ENCODE peak calls at places on chromosome 10, in eight cellular contexts. Q, R, K, X, W, L, N and G are unnamed samples.

GRCh38 chr10:101561068-101561915 is 26.8 kb downstream of the POLL start:
- DNase-seq in Q (no peak), K (no peak), R (no peak), X (no peak), W (no peak), L (peak), N (no peak), G (no peak)

GRCh38 chr10:314871-315270 is 179.6 kb downstream of the ZMYND11 start:
- DNase-seq in W (no peak), K (no peak), Q (no peak), L (no peak), N (no peak), X (peak), R (no peak), G (no peak)

GRCh38 chr10:103501186-103501585 is 7.7 kb downstream of the NEURL1 start:
- DNase-seq in Q (no peak), W (no peak), K (no peak), N (no peak), X (no peak), R (no peak), L (no peak), G (peak)

GRCh38 chr10:19168584-19168983 is 120.0 kb downstream of the MALRD1 start:
- DNase-seq in X (peak), L (no peak), W (no peak), Q (no peak), N (no peak), R (no peak), K (no peak), G (no peak)

GRCh38 chr10:108544500-108545120 is 1378.7 kb downstream of the XPNPEP1 start:
- DNase-seq in N (peak), R (peak), K (peak), X (peak), L (peak), W (no peak), Q (peak), G (peak)

GRCh38 chr10:17214486-17214885 is 13.0 kb upstream of the TRDMT1 start:
- DNase-seq in R (no peak), L (no peak), X (peak), Q (no peak), N (peak), K (no peak), W (no peak), G (no peak)

GRCh38 chr10:88456730-88457129 is 126.4 kb downstream of the RNLS start:
- DNase-seq in Q (no peak), K (no peak), N (peak), L (no peak), R (no peak), W (no peak), X (peak), G (no peak)

GRCh38 chr10:76544789-76545188 is 1092.8 kb downstream of the KCNMA1 start:
- DNase-seq in L (no peak), Q (no peak), W (no peak), N (no peak), X (no peak), K (no peak), R (no peak), G (no peak)

GRCh38 chr10:72337039-72337629 is 17.6 kb downstream of the DNAJB12 start:
- DNase-seq in R (peak), K (peak), Q (no peak), N (peak), L (peak), X (peak), W (no peak), G (peak)

GRCh38 chr10:35195361-35196306 is 69.0 kb downstream of the CREM start:
- DNase-seq in N (peak), W (peak), X (peak), K (peak), L (no peak), Q (peak), R (peak), G (no peak)

GRCh38 chr10:11245095-11245479 is 227.4 kb downstream of the CELF2 start:
- DNase-seq in K (no peak), Q (no peak), L (no peak), X (no peak), N (no peak), W (no peak), R (no peak), G (no peak)

GRCh38 chr10:52287853-52288252 is 26.2 kb upstream of the DKK1 start:
- DNase-seq in Q (no peak), L (no peak), W (no peak), K (no peak), N (no peak), R (no peak), X (no peak), G (no peak)

GRCh38 chr10:86402283-86402931 is 35.8 kb upstream of the GRID1 start:
- DNase-seq in Q (no peak), X (no peak), R (no peak), L (no peak), W (no peak), N (peak), K (no peak), G (no peak)

GRCh38 chr10:65544756-65545155 is 1381.1 kb upstream of the LRRTM3 start:
- DNase-seq in X (no peak), N (no peak), L (no peak), W (no peak), R (no peak), K (no peak), Q (no peak), G (no peak)

GRCh38 chr10:95877881-95878280 is 29.9 kb upstream of the CC2D2B start:
- DNase-seq in Q (no peak), K (no peak), R (no peak), N (no peak), L (no peak), X (no peak), W (no peak), G (no peak)

GRCh38 chr10:132186488-132187413 is at the start of gene DPYSL4:
- DNase-seq in N (peak), W (no peak), Q (peak), X (no peak), K (no peak), R (no peak), L (no peak), G (no peak)

GRCh38 chr10:101397140-101397539 is 43.2 kb downstream of the BTRC start:
- DNase-seq in K (no peak), Q (peak), R (no peak), X (peak), N (peak), W (no peak), L (no peak), G (no peak)

GRCh38 chr10:113347508-113347907 is 205.3 kb upstream of the HABP2 start:
- DNase-seq in X (no peak), R (peak), K (no peak), Q (no peak), W (no peak), L (no peak), N (no peak), G (no peak)

GRCh38 chr10:21497177-21497807 is 28.2 kb downstream of the SKIDA1 start:
- DNase-seq in W (no peak), R (peak), N (peak), K (peak), X (peak), Q (peak), L (peak), G (peak)

GRCh38 chr10:72257051-72257892 is 16.5 kb upstream of the DDIT4 start:
- DNase-seq in Q (peak), X (peak), W (no peak), N (peak), K (no peak), R (peak), L (no peak), G (no peak)

GRCh38 chr10:71623098-71623985 is 96.2 kb downstream of the C10orf105 start:
- DNase-seq in R (no peak), L (no peak), K (peak), X (peak), W (no peak), Q (peak), N (peak), G (no peak)

GRCh38 chr10:78814430-78814806 is 254.3 kb upstream of the ZMIZ1 start:
- DNase-seq in X (no peak), Q (no peak), W (no peak), K (no peak), R (no peak), L (no peak), N (no peak), G (no peak)

GRCh38 chr10:68082815-68083395 is 7.8 kb upstream of the HERC4 start:
- DNase-seq in L (no peak), W (no peak), R (no peak), X (peak), K (no peak), N (peak), Q (no peak), G (no peak)

GRCh38 chr10:97940534-97940933 is 89.9 kb downstream of the CRTAC1 start:
- DNase-seq in Q (no peak), K (no peak), N (no peak), L (no peak), R (no peak), W (no peak), X (no peak), G (no peak)

GRCh38 chr10:97937928-97938327 is 88.3 kb downstream of the GOLGA7B start:
- DNase-seq in X (no peak), K (no peak), W (no peak), L (no peak), Q (no peak), R (no peak), N (no peak), G (no peak)

GRCh38 chr10:97944772-97945171 is 85.6 kb downstream of the CRTAC1 start:
- DNase-seq in L (no peak), W (no peak), N (no peak), K (no peak), R (no peak), X (no peak), Q (no peak), G (no peak)

GRCh38 chr10:97939446-97939990 is 89.9 kb downstream of the GOLGA7B start:
- DNase-seq in K (no peak), N (no peak), X (no peak), Q (no peak), R (no peak), W (no peak), L (no peak), G (no peak)

DNA sequence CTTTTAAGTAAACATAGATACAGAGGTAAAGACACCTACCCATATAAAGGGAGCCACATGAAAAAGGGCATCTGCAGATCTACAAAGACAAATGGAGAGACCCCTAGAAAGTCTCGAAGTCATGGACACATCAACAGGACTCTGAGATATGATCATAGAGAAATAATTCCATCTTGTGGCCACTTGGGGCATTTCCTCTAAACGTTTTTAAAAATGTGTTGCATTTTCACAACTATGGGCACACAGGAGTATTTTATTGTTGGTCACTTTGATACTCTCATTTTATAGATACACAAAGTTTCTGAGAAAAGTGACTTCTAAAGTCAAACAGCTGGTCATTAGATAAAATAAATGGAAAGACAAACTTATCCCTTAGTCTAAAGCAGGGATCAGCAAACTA is 87.1 kb downstream of the CRTAC1 start:
- DNase-seq in X (no peak), R (no peak), L (no peak), K (no peak), N (no peak), Q (no peak), W (no peak), G (no peak)
- TF ChIP-seq CTCF in X (no peak), R (no peak), L (no peak), K (peak), N (no peak), Q (no peak), W (no peak), G (no peak)

GRCh38 chr10:60316029-60316428 is 73.6 kb downstream of the ANK3 start:
- DNase-seq in K (no peak), R (no peak), Q (no peak), W (no peak), X (no peak), L (no peak), N (no peak), G (no peak)
- TF ChIP-seq CTCF in K (no peak), R (no peak), Q (no peak), W (no peak), X (no peak), L (no peak), N (no peak), G (no peak)

GRCh38 chr10:30093303-30093967 is 34.0 kb upstream of the JCAD start:
- DNase-seq in N (no peak), K (no peak), L (no peak), Q (no peak), R (no peak), W (no peak), X (no peak), G (no peak)

GRCh38 chr10:30091136-30091535 is 31.8 kb upstream of the JCAD start:
- DNase-seq in K (no peak), L (no peak), Q (no peak), R (no peak), N (no peak), X (no peak), W (no peak), G (no peak)

GRCh38 chr10:30094601-30095000 is 35.2 kb upstream of the JCAD start:
- DNase-seq in N (no peak), X (no peak), L (no peak), W (no peak), K (no peak), Q (no peak), R (no peak), G (no peak)

GRCh38 chr10:30095811-30096422 is 36.5 kb upstream of the JCAD start:
- DNase-seq in W (no peak), X (no peak), R (no peak), K (no peak), L (no peak), Q (no peak), N (no peak), G (no peak)

GRCh38 chr10:30092151-30092790 is 32.9 kb upstream of the JCAD start:
- DNase-seq in R (no peak), Q (no peak), L (no peak), X (peak), W (peak), K (no peak), N (peak), G (no peak)
- TF ChIP-seq CTCF in R (no peak), Q (no peak), L (no peak), X (no peak), W (no peak), K (no peak), N (no peak), G (no peak)

DNA sequence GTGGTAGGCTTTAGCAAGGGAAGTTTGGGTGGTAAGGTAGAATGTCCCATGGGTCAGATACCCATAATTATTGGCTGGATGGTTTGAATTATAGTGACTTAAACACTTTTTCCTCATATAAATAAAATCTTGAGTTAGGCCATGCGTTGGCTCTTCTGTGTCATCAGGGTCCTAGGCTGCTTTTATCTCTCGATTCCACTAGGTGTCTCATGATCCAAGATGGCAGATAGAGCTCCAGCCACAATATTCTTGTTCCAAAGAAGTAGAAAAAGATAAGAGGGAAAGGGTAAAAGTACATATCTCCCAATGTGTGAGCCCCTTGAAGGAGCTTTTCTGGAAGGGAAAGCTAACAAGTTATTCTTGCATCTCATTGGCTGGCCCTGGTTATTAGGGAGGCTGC is 144.7 kb downstream of the GRK5 start:
- DNase-seq in R (no peak), K (no peak), W (no peak), L (no peak), N (no peak), X (no peak), Q (no peak), G (no peak)
- TF ChIP-seq CTCF in R (no peak), K (no peak), W (no peak), L (no peak), N (no peak), X (no peak), Q (no peak), G (no peak)

GRCh38 chr10:93069245-93069561 is 4.5 kb upstream of the CYP26A1 start:
- DNase-seq in N (no peak), W (no peak), L (no peak), R (no peak), K (no peak), X (no peak), Q (no peak), G (no peak)

GRCh38 chr10:93070378-93071176 is 3.1 kb upstream of the CYP26A1 start:
- DNase-seq in K (no peak), W (no peak), L (no peak), N (no peak), X (no peak), R (no peak), Q (peak), G (no peak)

GRCh38 chr10:93067443-93068365 is 6.0 kb upstream of the CYP26A1 start:
- DNase-seq in R (no peak), X (no peak), W (no peak), L (no peak), Q (peak), K (no peak), N (no peak), G (no peak)

GRCh38 chr10:93066544-93066913 is 5.9 kb downstream of the CYP26C1 start:
- DNase-seq in N (no peak), R (no peak), Q (peak), L (no peak), K (no peak), X (no peak), W (no peak), G (no peak)

GRCh38 chr10:93068411-93069244 is 5.1 kb upstream of the CYP26A1 start:
- DNase-seq in N (peak), K (no peak), L (no peak), X (peak), Q (peak), R (no peak), W (no peak), G (no peak)
- TF ChIP-seq CTCF in N (no peak), K (no peak), L (no peak), X (peak), Q (no peak), R (no peak), W (no peak), G (no peak)

GRCh38 chr10:14244801-14245211 is 85.9 kb downstream of the FRMD4A start:
- DNase-seq in R (no peak), N (no peak), Q (no peak), K (no peak), X (peak), L (no peak), W (no peak), G (no peak)

GRCh38 chr10:14241196-14241595 is 89.5 kb downstream of the FRMD4A start:
- DNase-seq in N (no peak), Q (no peak), W (no peak), R (no peak), X (no peak), K (no peak), L (no peak), G (no peak)

GRCh38 chr10:14247650-14248258 is 83.0 kb downstream of the FRMD4A start:
- DNase-seq in Q (no peak), N (peak), X (no peak), L (no peak), R (peak), W (no peak), K (no peak), G (no peak)

GRCh38 chr10:14240253-14241189 is 90.2 kb downstream of the FRMD4A start:
- DNase-seq in K (no peak), N (no peak), W (no peak), R (no peak), Q (no peak), L (no peak), X (no peak), G (no peak)

DNA sequence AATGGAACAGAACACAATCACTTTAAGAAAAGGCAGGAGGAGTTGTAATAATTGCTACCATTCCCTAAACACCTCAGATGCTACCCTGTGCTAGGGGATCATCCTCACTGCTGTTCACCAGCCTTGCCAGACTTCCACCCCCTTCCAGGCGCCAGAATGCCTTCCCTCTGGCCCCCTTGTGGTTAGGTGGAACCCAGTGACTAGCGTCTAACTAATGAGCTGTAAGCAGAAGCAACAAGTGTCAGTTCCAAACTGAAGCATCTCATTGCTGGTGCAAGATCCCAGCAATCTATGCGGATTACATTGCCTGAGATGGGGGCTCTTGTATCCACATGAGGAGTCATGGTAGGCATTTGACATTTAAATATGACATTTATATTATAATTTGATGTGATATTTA is 86.6 kb downstream of the FRMD4A start:
- DNase-seq in K (no peak), N (no peak), Q (no peak), R (no peak), X (no peak), W (no peak), L (no peak), G (no peak)
- TF ChIP-seq CTCF in K (peak), N (no peak), Q (no peak), R (no peak), X (peak), W (no peak), L (no peak), G (no peak)

DNA sequence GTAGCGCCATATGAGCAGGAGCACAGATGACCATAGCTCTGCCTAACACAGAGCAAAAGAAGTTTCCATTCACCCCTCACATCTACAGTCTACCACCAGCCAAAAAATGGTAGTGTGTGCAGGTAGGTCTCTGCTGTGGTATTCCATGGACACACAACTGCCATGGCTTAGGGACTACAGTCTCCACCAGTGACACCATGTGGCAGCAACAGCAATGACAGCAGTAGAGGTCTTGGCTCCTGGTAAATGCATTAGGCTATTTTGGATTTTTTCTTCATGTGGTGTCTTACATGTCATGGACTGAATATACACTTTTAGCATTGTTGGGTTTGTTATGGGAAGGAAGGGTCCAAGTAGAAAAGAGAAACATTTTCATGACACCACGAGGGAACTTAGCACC is 70.1 kb upstream of the CABCOCO1 start:
- DNase-seq in N (peak), R (no peak), K (no peak), Q (no peak), X (peak), L (no peak), W (no peak), G (no peak)
- TF ChIP-seq CTCF in N (peak), R (no peak), K (peak), Q (no peak), X (peak), L (no peak), W (peak), G (no peak)

GRCh38 chr10:70540089-70540788 is 61.7 kb downstream of the PALD1 start:
- DNase-seq in N (peak), L (no peak), W (no peak), R (no peak), K (peak), Q (peak), X (peak), G (no peak)
- TF ChIP-seq CTCF in N (peak), L (peak), W (peak), R (peak), K (peak), Q (peak), X (peak), G (no peak)

GRCh38 chr10:30027057-30028005 is 32.1 kb downstream of the JCAD start:
- DNase-seq in N (no peak), Q (peak), X (peak), K (no peak), L (peak), W (no peak), R (peak), G (no peak)
- TF ChIP-seq CTCF in N (no peak), Q (peak), X (peak), K (no peak), L (peak), W (no peak), R (no peak), G (no peak)